ENCODE peak calls at places on chromosome 18, in eight cellular contexts. W is adipocyte; T is stimulated activated CD4-positive, alpha-beta T cell treated with anti-CD3 and anti-CD28 coated beads, Interleukin-2, amount 100 ng/mL, for 4 hours; I is epithelial cell of esophagus; J is A549; X is G401; B is CD8-positive, alpha-beta T cell; Q is central memory CD8-positive, alpha-beta T cell. H is an unnamed sample.

GRCh38 chr18:36688020-36688965 is 140.5 kb downstream of the TPGS2 start:
- DNase-seq in W (peak), T (peak), I (peak), J (peak), X (peak), B (peak), Q (no peak), H (no peak)

GRCh38 chr18:57422313-57422872 is 12.8 kb upstream of the ONECUT2 start:
- DNase-seq in W (no peak), T (no peak), I (no peak), J (no peak), X (no peak), B (no peak), Q (no peak), H (no peak)

GRCh38 chr18:11976882-11977281 is 4.4 kb upstream of the IMPA2 start:
- DNase-seq in W (peak), T (no peak), I (peak), J (no peak), X (no peak), B (no peak), Q (no peak), H (no peak)

GRCh38 chr18:76875390-76876330 is 53.3 kb downstream of the ZNF236 start:
- DNase-seq in W (peak), T (no peak), I (peak), J (peak), X (peak), B (peak), Q (no peak), H (no peak)

GRCh38 chr18:40259073-40259472 is 1696.0 kb upstream of the PIK3C3 start:
- DNase-seq in W (no peak), T (no peak), I (no peak), J (no peak), X (no peak), B (no peak), Q (no peak), H (no peak)

GRCh38 chr18:28176933-28177827 is at the start of gene CDH2:
- DNase-seq in W (peak), T (no peak), I (peak), J (peak), X (peak), B (no peak), Q (no peak), H (no peak)

GRCh38 chr18:59787998-59788875 is 91.0 kb upstream of the CCBE1 start:
- DNase-seq in W (peak), T (no peak), I (peak), J (peak), X (no peak), B (no peak), Q (no peak), H (no peak)

GRCh38 chr18:62919109-62919838 is 203.9 kb downstream of the PHLPP1 start:
- DNase-seq in W (no peak), T (no peak), I (no peak), J (no peak), X (no peak), B (no peak), Q (no peak), H (no peak)

GRCh38 chr18:23229472-23229871 is 94.2 kb downstream of the CABLES1 start:
- DNase-seq in W (peak), T (no peak), I (no peak), J (no peak), X (no peak), B (no peak), Q (no peak), H (no peak)

GRCh38 chr18:55585586-55586521 is 2.1 kb downstream of the TCF4 start:
- DNase-seq in W (peak), T (no peak), I (no peak), J (no peak), X (peak), B (no peak), Q (no peak), H (no peak)

GRCh38 chr18:10526211-10526949 is 553 bp downstream of the NAPG start:
- DNase-seq in W (peak), T (peak), I (peak), J (peak), X (peak), B (peak), Q (no peak), H (peak)

GRCh38 chr18:79405781-79406575 is 10.2 kb downstream of the NFATC1 start:
- DNase-seq in W (no peak), T (peak), I (no peak), J (no peak), X (no peak), B (peak), Q (peak), H (peak)

GRCh38 chr18:62521588-62521987 is 1.2 kb upstream of the ZCCHC2 start:
- DNase-seq in W (peak), T (no peak), I (no peak), J (no peak), X (no peak), B (no peak), Q (no peak), H (no peak)

GRCh38 chr18:35982404-35983114 is 10.1 kb downstream of the RMP24 start:
- DNase-seq in W (peak), T (no peak), I (no peak), J (no peak), X (no peak), B (no peak), Q (no peak), H (no peak)

GRCh38 chr18:7548721-7549120 is 18.4 kb upstream of the PTPRM start:
- DNase-seq in W (peak), T (no peak), I (no peak), J (no peak), X (no peak), B (no peak), Q (no peak), H (no peak)

GRCh38 chr18:68456985-68457384 is 257.9 kb downstream of the TMX3 start:
- DNase-seq in W (no peak), T (no peak), I (peak), J (no peak), X (no peak), B (no peak), Q (no peak), H (no peak)

GRCh38 chr18:44803019-44803650 is 122.4 kb downstream of the SETBP1 start:
- DNase-seq in W (peak), T (no peak), I (no peak), J (no peak), X (no peak), B (no peak), Q (no peak), H (no peak)

GRCh38 chr18:50751947-50752346 is 67.9 kb downstream of the MRO start:
- DNase-seq in W (no peak), T (no peak), I (no peak), J (no peak), X (no peak), B (no peak), Q (no peak), H (no peak)

GRCh38 chr18:75455249-75456183 is 28.0 kb upstream of the SMIM21 start:
- DNase-seq in W (peak), T (no peak), I (no peak), J (no peak), X (no peak), B (no peak), Q (no peak), H (no peak)

GRCh38 chr18:3283908-3284307 is 22.0 kb downstream of the MYL12B start:
- DNase-seq in W (no peak), T (no peak), I (no peak), J (no peak), X (peak), B (no peak), Q (no peak), H (no peak)

GRCh38 chr18:6648581-6648980 is 80.9 kb upstream of the ARHGAP28 start:
- DNase-seq in W (no peak), T (no peak), I (peak), J (no peak), X (no peak), B (no peak), Q (no peak), H (no peak)

GRCh38 chr18:37385846-37386435 is 179.7 kb downstream of the CELF4 start:
- DNase-seq in W (peak), T (no peak), I (peak), J (no peak), X (peak), B (no peak), Q (no peak), H (no peak)

GRCh38 chr18:23828426-23828825 is 139.2 kb downstream of the LAMA3 start:
- DNase-seq in W (peak), T (peak), I (peak), J (peak), X (no peak), B (peak), Q (peak), H (peak)

GRCh38 chr18:13423352-13423751 is 204.8 kb downstream of the LDLRAD4 start:
- DNase-seq in W (no peak), T (no peak), I (no peak), J (no peak), X (no peak), B (no peak), Q (no peak), H (no peak)

GRCh38 chr18:58268849-58269248 is 224.8 kb downstream of the NEDD4L start:
- DNase-seq in W (peak), T (no peak), I (peak), J (peak), X (no peak), B (no peak), Q (no peak), H (no peak)

GRCh38 chr18:36544036-36544725 is 246.7 kb downstream of the FHOD3 start:
- DNase-seq in W (no peak), T (no peak), I (peak), J (no peak), X (no peak), B (no peak), Q (no peak), H (no peak)

GRCh38 chr18:58605027-58606020 is 23.6 kb downstream of the ALPK2 start:
- DNase-seq in W (peak), T (peak), I (peak), J (no peak), X (no peak), B (peak), Q (no peak), H (no peak)

GRCh38 chr18:63986885-63987284 is 17.0 kb downstream of the SERPINB8 start:
- DNase-seq in W (no peak), T (no peak), I (no peak), J (no peak), X (no peak), B (no peak), Q (no peak), H (no peak)

GRCh38 chr18:50796495-50796894 is 23.3 kb downstream of the MRO start:
- DNase-seq in W (no peak), T (no peak), I (no peak), J (no peak), X (no peak), B (no peak), Q (no peak), H (no peak)

GRCh38 chr18:37956020-37956419 is 390.4 kb upstream of the CELF4 start:
- DNase-seq in W (no peak), T (no peak), I (no peak), J (no peak), X (peak), B (no peak), Q (no peak), H (no peak)

GRCh38 chr18:2547477-2548087 is 23.7 kb downstream of the METTL4 start:
- DNase-seq in W (peak), T (no peak), I (peak), J (no peak), X (peak), B (no peak), Q (no peak), H (peak)

GRCh38 chr18:59067873-59068272 is 71.8 kb upstream of the SEC11C start:
- DNase-seq in W (peak), T (no peak), I (peak), J (no peak), X (peak), B (no peak), Q (no peak), H (no peak)

GRCh38 chr18:51137051-51137729 is 60.3 kb downstream of the MEX3C start:
- DNase-seq in W (no peak), T (no peak), I (no peak), J (no peak), X (no peak), B (no peak), Q (no peak), H (no peak)

GRCh38 chr18:68275616-68276015 is 439.3 kb downstream of the TMX3 start:
- DNase-seq in W (peak), T (no peak), I (peak), J (no peak), X (no peak), B (no peak), Q (no peak), H (no peak)

GRCh38 chr18:13247506-13247905 is 28.9 kb downstream of the LDLRAD4 start:
- DNase-seq in W (no peak), T (no peak), I (no peak), J (no peak), X (no peak), B (no peak), Q (no peak), H (no peak)

GRCh38 chr18:79059456-79059855 is 9.7 kb upstream of the ATP9B start:
- DNase-seq in W (no peak), T (no peak), I (no peak), J (no peak), X (no peak), B (no peak), Q (no peak), H (no peak)

GRCh38 chr18:28208712-28209265 is 31.9 kb upstream of the CDH2 start:
- DNase-seq in W (no peak), T (no peak), I (no peak), J (no peak), X (no peak), B (no peak), Q (no peak), H (no peak)